ENCODE peak calls at places on chromosomes 13 and 19, in four cellular contexts. O, M, U and G are unnamed samples.

GRCh38 chr19:3670258-3670795 is 29.9 kb downstream of the PIP5K1C start:
- DNase-seq in M (no peak), U (no peak), O (peak; percentile 77), G (no peak)

GRCh38 chr19:32396046-32396652 is 9.4 kb upstream of the DPY19L3 start:
- DNase-seq in U (no peak), O (no peak), M (no peak), G (no peak)

GRCh38 chr13:75803175-75803611 is 167.1 kb downstream of the LMO7 start:
- DNase-seq in U (no peak), O (no peak), M (no peak), G (no peak)

GRCh38 chr13:69565334-69565733 is 542.3 kb upstream of the ATXN8OS start:
- DNase-seq in O (peak; percentile 54), M (peak; percentile 22), U (peak; percentile 12), G (peak; percentile 52)

GRCh38 chr19:4829001-4829712 is 2.4 kb downstream of the TICAM1 start:
- DNase-seq in M (no peak), O (no peak), U (no peak), G (peak; percentile 74)

GRCh38 chr13:55571237-55571867 is 1569.4 kb upstream of the PRR20A start:
- DNase-seq in M (no peak), O (no peak), U (no peak), G (no peak)

GRCh38 chr13:91359566-91359965 is 12.1 kb downstream of the MIR17HG start:
- DNase-seq in O (no peak), M (no peak), U (no peak), G (no peak)

GRCh38 chr13:46716821-46717220 is 80.1 kb downstream of the ESD start:
- DNase-seq in O (no peak), M (no peak), U (no peak), G (no peak)

GRCh38 chr19:33468361-33469170 is 53.0 kb downstream of the PEPD start:
- DNase-seq in O (no peak), M (no peak), U (no peak), G (no peak)

GRCh38 chr13:113367020-113367560 is 3.2 kb upstream of the GRTP1 start:
- DNase-seq in U (no peak), M (no peak), O (no peak), G (no peak)
- TF ChIP-seq PBX3 in U (no peak), M (no peak), O (no peak), G (no peak)

GRCh38 chr13:44267966-44268365 is 105.7 kb upstream of the SERP2 start:
- DNase-seq in M (no peak), U (no peak), O (peak; percentile 23), G (no peak)
- TF ChIP-seq PBX3 in M (peak; percentile 20), U (no peak), O (no peak), G (no peak)

DNA sequence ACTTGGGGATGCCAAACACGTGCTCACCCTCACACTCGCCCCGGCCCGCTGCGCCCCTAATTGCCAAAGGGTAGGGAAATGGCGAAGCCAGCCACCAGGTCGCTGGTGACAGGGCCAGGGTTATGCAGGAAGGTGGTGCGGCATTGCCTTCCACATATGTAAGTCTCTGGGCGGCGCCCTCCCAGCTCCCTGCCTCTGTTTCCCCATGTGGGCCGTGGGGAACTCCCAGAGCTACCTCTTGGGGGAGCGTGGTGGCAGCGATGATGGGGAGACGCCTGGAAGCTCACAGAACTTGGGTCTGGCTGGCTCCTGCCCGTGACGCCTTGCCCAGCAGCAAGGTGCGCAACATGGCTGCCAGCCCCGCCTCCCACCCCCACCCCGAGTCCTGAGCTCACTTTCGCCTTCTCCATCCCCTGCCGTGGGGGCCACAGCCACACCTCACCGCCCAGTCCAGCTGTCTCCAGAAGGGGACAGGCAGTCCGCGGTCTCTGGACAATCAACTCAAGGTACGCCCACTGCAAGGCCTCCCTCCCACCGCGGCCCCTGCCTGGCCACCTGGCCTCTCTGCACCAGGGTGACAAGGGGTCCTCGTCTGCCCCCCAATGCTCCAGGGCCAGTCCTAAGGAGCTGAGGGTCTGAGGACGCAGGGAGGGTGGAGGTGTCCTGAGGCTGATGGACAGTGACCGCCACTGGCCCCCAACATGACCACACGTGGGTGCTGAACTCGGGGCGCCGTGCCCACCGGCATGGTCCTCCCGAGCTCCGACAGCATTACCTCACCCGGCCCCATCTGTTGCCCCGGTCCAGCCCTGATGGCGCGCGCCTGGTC is 6.6 kb downstream of the C19orf25 start:
- DNase-seq in M (peak; percentile 69), O (no peak), U (no peak), G (no peak)
- TF ChIP-seq PBX3 in M (no peak), O (no peak), U (no peak), G (no peak)

DNA sequence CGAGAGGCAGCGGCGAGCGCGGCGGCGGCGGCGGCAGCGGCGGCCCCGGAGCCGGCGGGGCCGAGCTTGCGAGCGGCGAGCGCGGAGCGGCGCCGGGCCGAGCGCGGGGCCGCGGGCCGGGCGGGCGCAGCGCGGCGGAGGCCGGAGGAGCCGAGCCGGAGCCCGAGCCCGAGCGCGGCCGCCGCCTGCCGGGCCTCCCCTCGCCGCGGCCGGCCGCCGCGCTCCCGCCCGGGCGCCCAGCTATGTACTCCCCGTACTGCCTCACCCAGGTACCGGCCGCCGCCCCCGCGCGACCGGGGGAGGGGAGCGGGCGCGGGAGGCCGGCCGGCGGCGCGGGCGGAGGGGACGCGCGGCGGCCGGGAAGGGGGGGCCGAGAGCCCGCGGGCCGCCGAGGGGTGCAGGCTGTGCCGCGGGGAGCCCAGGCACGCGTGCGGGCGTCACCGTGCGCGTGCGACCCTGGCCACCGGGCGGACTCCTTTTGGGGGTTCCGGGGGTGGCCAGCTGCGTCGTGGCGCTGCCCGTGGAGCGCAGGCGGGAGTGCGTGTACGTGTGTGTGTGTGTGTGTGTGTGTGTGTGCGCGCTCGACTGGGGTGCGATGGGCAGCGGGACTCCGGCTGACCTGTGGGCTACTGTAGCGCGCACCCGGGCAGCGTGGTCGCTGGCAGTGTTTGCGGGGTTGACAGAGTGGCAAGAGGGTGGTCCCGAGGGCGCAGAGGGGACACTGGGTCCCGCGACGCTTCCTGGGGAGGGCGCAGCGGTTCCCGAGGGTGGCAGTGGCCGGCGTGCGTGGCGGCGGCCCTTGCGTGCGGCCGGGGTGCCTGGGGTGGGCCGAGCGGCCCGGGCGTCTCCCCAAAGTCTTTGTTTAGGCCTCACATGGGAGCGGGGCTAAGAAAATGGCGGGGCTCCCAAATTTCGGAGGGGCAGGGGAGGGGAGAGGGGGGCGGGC is 594 bp downstream of the NFIX start:
- DNase-seq in U (no peak), O (no peak), M (peak; percentile 87), G (no peak)
- TF ChIP-seq PBX3 in U (no peak), O (no peak), M (no peak), G (no peak)

DNA sequence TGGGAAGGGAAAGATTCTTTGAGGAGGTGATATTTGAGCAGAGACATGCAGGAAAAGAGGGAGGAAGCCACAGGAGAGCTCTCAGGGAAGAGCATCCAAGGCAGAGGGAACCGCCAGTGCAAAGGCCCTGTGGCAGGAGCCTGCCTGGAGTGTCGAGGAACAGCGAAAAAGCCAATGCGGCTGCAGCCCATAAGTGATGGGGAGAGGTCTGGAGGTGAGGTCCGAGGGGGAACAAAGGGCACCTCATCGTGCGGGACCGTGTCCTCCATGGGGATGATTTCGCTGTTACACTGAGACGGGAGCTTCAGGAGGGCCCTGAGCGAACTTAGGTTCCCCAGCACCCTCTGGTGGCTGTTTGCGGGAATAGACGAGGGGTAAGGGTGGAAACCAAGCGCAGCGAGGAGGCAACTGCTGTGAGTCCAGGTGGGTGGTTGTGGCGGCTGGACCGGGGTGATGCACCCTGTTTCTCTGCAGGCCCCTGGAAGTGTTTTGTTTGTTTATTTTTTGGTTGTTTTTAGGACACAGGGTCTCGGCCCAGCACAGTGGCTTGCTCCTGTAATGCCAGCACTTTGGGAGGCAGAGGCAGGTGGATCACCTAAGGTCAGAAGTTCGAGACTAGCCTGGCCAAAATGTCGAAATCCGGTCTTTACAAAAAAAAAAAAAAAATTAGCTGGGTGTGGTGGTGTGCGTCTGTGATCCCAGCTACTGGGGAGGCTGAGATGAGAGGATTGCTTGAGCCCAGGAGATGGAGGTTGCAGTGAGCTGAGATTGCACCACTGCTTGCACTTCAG is 5.9 kb upstream of the EHD2 start:
- DNase-seq in M (peak; percentile 84), U (peak; percentile 21), O (peak; percentile 93), G (peak; percentile 71)
- TF ChIP-seq PBX3 in M (no peak), U (no peak), O (no peak), G (no peak)

DNA sequence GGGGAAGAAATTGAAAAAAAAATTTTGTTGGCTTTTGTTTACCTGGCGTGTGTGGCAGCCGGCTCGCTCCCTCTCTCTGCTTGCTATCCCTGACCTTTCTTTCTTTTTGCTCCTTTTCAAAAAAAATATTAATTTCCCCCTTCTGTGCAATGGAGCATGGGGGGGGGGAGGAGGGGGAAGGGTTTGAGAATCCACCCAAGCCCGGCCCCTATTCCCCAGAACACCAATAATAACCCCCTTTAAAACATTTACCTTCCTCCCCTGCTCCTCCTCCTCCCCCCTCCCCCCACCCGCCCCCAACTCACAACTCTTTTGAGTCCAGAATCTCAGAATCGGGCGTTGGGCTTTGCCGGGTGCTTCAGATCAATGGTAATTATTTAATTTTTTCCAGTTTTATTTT is 28.4 kb downstream of the NFIX start:
- DNase-seq in M (peak; percentile 79), O (no peak), U (no peak), G (no peak)
- TF ChIP-seq PBX3 in M (no peak), O (no peak), U (no peak), G (no peak)

GRCh38 chr19:41998246-41999020 is 4.4 kb upstream of the ATP1A3 start:
- DNase-seq in O (peak; percentile 74), U (no peak), M (peak; percentile 89), G (peak; percentile 17)

GRCh38 chr19:41999071-41999877 is 5.2 kb upstream of the ATP1A3 start:
- DNase-seq in M (peak; percentile 10), O (peak; percentile 54), U (no peak), G (no peak)

GRCh38 chr19:41995959-41996797 is 2.1 kb upstream of the ATP1A3 start:
- DNase-seq in U (no peak), O (peak; percentile 63), M (peak; percentile 90), G (no peak)

GRCh38 chr19:41997121-41997850 is 3.3 kb upstream of the ATP1A3 start:
- DNase-seq in O (peak; percentile 69), U (no peak), M (peak; percentile 62), G (no peak)

GRCh38 chr19:41997851-41998229 is 3.8 kb upstream of the ATP1A3 start:
- DNase-seq in M (peak; percentile 87), U (no peak), O (no peak), G (no peak)
- TF ChIP-seq PBX3 in M (no peak), U (no peak), O (no peak), G (no peak)

DNA sequence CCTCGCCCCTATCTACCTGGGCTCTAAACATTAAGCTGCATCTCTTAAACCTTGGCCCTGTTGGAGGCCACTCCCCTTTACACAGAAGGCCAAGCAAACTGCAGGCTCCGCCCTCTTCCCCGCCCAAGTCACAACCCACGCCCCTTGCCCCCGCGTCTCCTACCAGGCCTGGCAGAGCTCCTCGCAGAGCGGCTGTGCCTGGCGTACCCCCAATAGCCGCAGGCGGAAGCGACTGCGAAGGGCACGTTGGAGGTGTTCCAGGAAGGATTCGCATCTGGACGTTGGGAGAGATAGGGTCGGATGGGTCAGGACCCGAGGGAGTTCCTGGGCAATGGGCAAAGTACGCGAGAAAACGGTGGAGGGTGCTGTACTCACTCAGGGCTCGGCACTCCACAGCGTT is 5.9 kb downstream of the RTBDN start:
- DNase-seq in O (no peak), U (no peak), M (peak; percentile 92), G (peak; percentile 40)
- TF ChIP-seq PBX3 in O (no peak), U (no peak), M (no peak), G (no peak)

GRCh38 chr13:83286737-83287136 is 595.5 kb downstream of the SLITRK1 start:
- DNase-seq in U (no peak), M (no peak), O (peak; percentile 6), G (no peak)

GRCh38 chr13:83281666-83282065 is 600.6 kb downstream of the SLITRK1 start:
- DNase-seq in O (no peak), M (no peak), U (no peak), G (no peak)
- TF ChIP-seq PBX3 in O (no peak), M (no peak), U (no peak), G (no peak)